ENCODE peak calls at places on chromosomes 11 and 22, in five cellular contexts. One of them, this sample, is unnamed.
A peak's percentile ranks its signal among the peaks of the same experiment; 100 is the strongest.

GRCh38 chr11:12769834-12770345 is 95.7 kb downstream of the TEAD1 start:
- DNase-seq in PC-3: peak; percentile 82
- DNase-seq in ovary: no peak
- DNase-seq in IMR-90: peak; percentile 75
- DNase-seq in cardiac muscle cell: peak; percentile 90
- DNase-seq in this sample: peak; percentile 34

GRCh38 chr11:65083834-65084597 is at the start of the genes CDCA5 and ZFPL1:
- DNase-seq in PC-3: peak; percentile 98
- DNase-seq in ovary: peak; percentile 96
- DNase-seq in IMR-90: peak; percentile 94
- DNase-seq in cardiac muscle cell: peak; percentile 97
- DNase-seq in this sample: peak; percentile 96

GRCh38 chr11:119540370-119541125 is 117.6 kb upstream of the THY1 start:
- DNase-seq in PC-3: no peak
- DNase-seq in ovary: no peak
- DNase-seq in IMR-90: no peak
- DNase-seq in cardiac muscle cell: no peak
- DNase-seq in this sample: no peak

GRCh38 chr22:36079041-36079440 is 50.4 kb upstream of the RBFOX2 start:
- DNase-seq in PC-3: no peak
- DNase-seq in ovary: no peak
- DNase-seq in IMR-90: no peak
- DNase-seq in cardiac muscle cell: no peak
- DNase-seq in this sample: no peak

GRCh38 chr22:43433904-43434600 is 22.2 kb downstream of the MPPED1 start:
- DNase-seq in PC-3: no peak
- DNase-seq in ovary: no peak
- DNase-seq in IMR-90: no peak
- DNase-seq in cardiac muscle cell: no peak
- DNase-seq in this sample: no peak

GRCh38 chr11:63916837-63917684 is at the start of gene RCOR2:
- DNase-seq in PC-3: peak; percentile 68
- DNase-seq in ovary: peak; percentile 87
- DNase-seq in IMR-90: peak; percentile 80
- DNase-seq in cardiac muscle cell: peak; percentile 95
- DNase-seq in this sample: peak; percentile 73

GRCh38 chr11:38315151-38315550 is 1717.1 kb upstream of the RAG2 start:
- DNase-seq in PC-3: peak; percentile 5
- DNase-seq in ovary: no peak
- DNase-seq in IMR-90: no peak
- DNase-seq in cardiac muscle cell: no peak
- DNase-seq in this sample: no peak

GRCh38 chr11:62556872-62557631 is 10.4 kb upstream of the AHNAK start:
- DNase-seq in PC-3: peak; percentile 55
- DNase-seq in ovary: no peak
- DNase-seq in IMR-90: peak; percentile 11
- DNase-seq in cardiac muscle cell: no peak
- DNase-seq in this sample: no peak

GRCh38 chr11:128598096-128598495 is 10.7 kb upstream of the ETS1 start:
- DNase-seq in PC-3: no peak
- DNase-seq in ovary: no peak
- DNase-seq in IMR-90: no peak
- DNase-seq in cardiac muscle cell: no peak
- DNase-seq in this sample: no peak

GRCh38 chr11:118168751-118169150 is 7.7 kb downstream of the SCN2B start:
- DNase-seq in PC-3: peak; percentile 31
- DNase-seq in ovary: no peak
- DNase-seq in IMR-90: no peak
- DNase-seq in cardiac muscle cell: no peak
- DNase-seq in this sample: no peak

GRCh38 chr11:95345243-95345642 is 114.2 kb upstream of the SESN3 start:
- DNase-seq in PC-3: no peak
- DNase-seq in ovary: no peak
- DNase-seq in IMR-90: no peak
- DNase-seq in cardiac muscle cell: no peak
- DNase-seq in this sample: no peak

GRCh38 chr11:61493832-61494231 is 14.7 kb upstream of the LRRC10B start:
- DNase-seq in PC-3: no peak
- DNase-seq in ovary: no peak
- DNase-seq in IMR-90: no peak
- DNase-seq in cardiac muscle cell: no peak
- DNase-seq in this sample: no peak

GRCh38 chr11:45209000-45209399 is 62.6 kb downstream of the PRDM11 start:
- DNase-seq in PC-3: no peak
- DNase-seq in ovary: peak; percentile 44
- DNase-seq in IMR-90: no peak
- DNase-seq in cardiac muscle cell: no peak
- DNase-seq in this sample: no peak

GRCh38 chr11:45211732-45212131 is 65.3 kb downstream of the PRDM11 start:
- DNase-seq in PC-3: no peak
- DNase-seq in ovary: no peak
- DNase-seq in IMR-90: no peak
- DNase-seq in cardiac muscle cell: no peak
- DNase-seq in this sample: no peak

GRCh38 chr11:45209480-45209879 is 63.0 kb downstream of the PRDM11 start:
- DNase-seq in PC-3: no peak
- DNase-seq in ovary: no peak
- DNase-seq in IMR-90: no peak
- DNase-seq in cardiac muscle cell: no peak
- DNase-seq in this sample: no peak

GRCh38 chr11:45210846-45211245 is 64.4 kb downstream of the PRDM11 start:
- DNase-seq in PC-3: no peak
- DNase-seq in ovary: peak; percentile 51
- DNase-seq in IMR-90: no peak
- DNase-seq in cardiac muscle cell: no peak
- DNase-seq in this sample: no peak

GRCh38 chr11:45209904-45210699 is 63.7 kb downstream of the PRDM11 start:
- DNase-seq in PC-3: no peak
- DNase-seq in ovary: peak; percentile 93
- DNase-seq in IMR-90: peak; percentile 21
- DNase-seq in cardiac muscle cell: peak; percentile 95
- DNase-seq in this sample: no peak
- H3K4me3 ChIP-seq in PC-3: no peak overlapping the region
- H3K4me3 ChIP-seq in ovary: peak overlapping the region; percentile 14
- H3K4me3 ChIP-seq in IMR-90: no peak overlapping the region
- H3K4me3 ChIP-seq in cardiac muscle cell: no peak overlapping the region
- H3K4me3 ChIP-seq in this sample: no peak overlapping the region

GRCh38 chr22:49010901-49011300 is 816.8 kb downstream of the BRD1 start:
- DNase-seq in PC-3: no peak
- DNase-seq in ovary: no peak
- DNase-seq in IMR-90: no peak
- DNase-seq in cardiac muscle cell: no peak
- DNase-seq in this sample: no peak
- H3K9me3 ChIP-seq in PC-3: no peaks in the 10 kb centered on the region
- H3K9me3 ChIP-seq in ovary: no peaks in the 10 kb centered on the region
- H3K9me3 ChIP-seq in IMR-90: peaks cover 63% of the 10 kb centered on the region
- H3K9me3 ChIP-seq in cardiac muscle cell: no peaks in the 10 kb centered on the region
- H3K9me3 ChIP-seq in this sample: no peaks in the 10 kb centered on the region

GRCh38 chr11:17548444-17548843 is 1.4 kb downstream of the OTOG start:
- DNase-seq in PC-3: no peak
- DNase-seq in ovary: no peak
- DNase-seq in IMR-90: no peak
- DNase-seq in cardiac muscle cell: no peak
- DNase-seq in this sample: no peak

GRCh38 chr11:17544181-17544622 is at the start of gene USH1C:
- DNase-seq in PC-3: no peak
- DNase-seq in ovary: no peak
- DNase-seq in IMR-90: no peak
- DNase-seq in cardiac muscle cell: no peak
- DNase-seq in this sample: peak; percentile 9

GRCh38 chr11:17547932-17548331 is 873 bp downstream of the OTOG start:
- DNase-seq in PC-3: no peak
- DNase-seq in ovary: no peak
- DNase-seq in IMR-90: no peak
- DNase-seq in cardiac muscle cell: no peak
- DNase-seq in this sample: no peak

GRCh38 chr11:17546240-17546639 is 819 bp upstream of the OTOG start:
- DNase-seq in PC-3: no peak
- DNase-seq in ovary: no peak
- DNase-seq in IMR-90: no peak
- DNase-seq in cardiac muscle cell: no peak
- DNase-seq in this sample: no peak

DNA sequence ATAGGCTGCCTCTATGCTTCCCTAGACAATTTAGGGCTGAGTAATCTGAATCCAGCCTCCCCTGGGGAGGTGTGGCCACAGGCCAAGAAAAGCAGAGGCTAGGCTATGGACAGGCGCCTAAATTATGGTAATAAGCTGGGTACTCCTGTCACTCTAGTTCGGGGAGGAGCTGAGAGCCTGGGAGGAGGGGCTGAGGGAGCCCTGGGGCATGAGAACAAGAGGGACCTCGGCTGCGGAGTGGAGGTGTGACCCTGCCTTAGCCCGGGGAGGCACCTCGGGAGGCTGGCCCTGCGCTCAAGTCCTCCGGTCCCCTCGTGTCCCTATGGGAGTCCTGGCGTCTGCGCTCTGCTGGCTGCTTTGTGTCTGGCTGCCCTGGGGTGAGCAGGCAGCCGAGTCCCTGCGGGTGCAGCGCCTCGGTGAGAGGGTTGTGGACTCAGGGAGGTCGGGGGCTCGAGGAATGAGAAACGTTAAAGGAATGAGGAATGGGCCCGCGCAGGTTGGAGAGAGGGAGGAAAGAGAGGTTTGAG is at the start of gene OTOG:
- DNase-seq in PC-3: peak; percentile 10
- DNase-seq in ovary: no peak
- DNase-seq in IMR-90: no peak
- DNase-seq in cardiac muscle cell: peak; percentile 37
- DNase-seq in this sample: peak; percentile 18
- H3K4me3 ChIP-seq in PC-3: no peak within 1 kb of the TSS
- H3K4me3 ChIP-seq in ovary: no peak within 1 kb of the TSS
- H3K4me3 ChIP-seq in IMR-90: no peak within 1 kb of the TSS
- H3K4me3 ChIP-seq in cardiac muscle cell: no peak within 1 kb of the TSS
- H3K4me3 ChIP-seq in this sample: no peak within 1 kb of the TSS

GRCh38 chr22:47298017-47298820 is 535.8 kb downstream of the TBC1D22A start:
- DNase-seq in PC-3: no peak
- DNase-seq in ovary: no peak
- DNase-seq in IMR-90: no peak
- DNase-seq in cardiac muscle cell: no peak
- DNase-seq in this sample: no peak

GRCh38 chr22:47300698-47301405 is 538.4 kb downstream of the TBC1D22A start:
- DNase-seq in PC-3: no peak
- DNase-seq in ovary: no peak
- DNase-seq in IMR-90: no peak
- DNase-seq in cardiac muscle cell: no peak
- DNase-seq in this sample: no peak

GRCh38 chr22:47301820-47302475 is 539.5 kb downstream of the TBC1D22A start:
- DNase-seq in PC-3: no peak
- DNase-seq in ovary: no peak
- DNase-seq in IMR-90: no peak
- DNase-seq in cardiac muscle cell: no peak
- DNase-seq in this sample: no peak

GRCh38 chr22:47299211-47299878 is 536.9 kb downstream of the TBC1D22A start:
- DNase-seq in PC-3: no peak
- DNase-seq in ovary: no peak
- DNase-seq in IMR-90: no peak
- DNase-seq in cardiac muscle cell: no peak
- DNase-seq in this sample: no peak

DNA sequence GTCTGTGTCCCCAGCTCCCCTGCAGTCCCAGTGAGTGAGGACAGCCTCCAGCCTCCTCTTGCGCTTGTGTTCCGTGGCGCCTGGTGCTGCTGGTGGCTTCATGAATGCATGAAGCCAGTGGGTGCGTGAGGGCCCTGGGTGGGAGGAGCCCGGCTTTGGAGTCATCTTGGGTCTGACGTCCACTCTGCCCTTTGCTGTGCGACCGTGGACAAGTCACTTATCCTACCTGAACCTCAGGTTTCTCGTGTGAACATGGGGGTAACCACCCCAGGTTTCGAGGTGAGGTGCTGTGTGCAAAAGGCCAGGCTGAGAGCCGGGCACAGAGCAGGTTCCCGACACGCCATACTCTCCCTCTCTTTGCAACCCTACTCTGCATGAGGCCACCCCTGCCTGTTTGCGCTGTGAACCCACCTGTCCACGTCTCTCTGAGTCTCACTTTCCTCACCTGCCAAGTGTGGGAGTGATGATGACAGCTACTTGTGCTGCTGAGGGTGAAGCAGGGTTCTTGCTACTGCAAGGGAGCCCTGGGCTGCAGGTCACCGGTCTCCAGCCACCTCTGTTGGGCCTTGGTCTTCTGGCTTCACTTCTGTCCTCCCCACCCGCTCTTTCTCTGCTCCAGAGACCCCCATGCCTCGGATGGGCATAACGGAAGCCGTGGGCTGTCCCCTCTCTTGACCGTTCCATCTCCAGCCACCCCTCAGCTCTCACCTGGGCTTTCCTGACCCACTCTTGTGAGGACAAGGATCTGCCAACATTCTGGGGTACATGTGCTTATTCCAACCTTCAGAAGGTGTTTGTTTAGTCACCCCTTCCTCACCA is 537.6 kb downstream of the TBC1D22A start:
- DNase-seq in PC-3: no peak
- DNase-seq in ovary: no peak
- DNase-seq in IMR-90: no peak
- DNase-seq in cardiac muscle cell: no peak
- DNase-seq in this sample: no peak
- H3K9me3 ChIP-seq in PC-3: no peaks in the 10 kb centered on the region
- H3K9me3 ChIP-seq in ovary: no peaks in the 10 kb centered on the region
- H3K9me3 ChIP-seq in IMR-90: peaks cover 7% of the 10 kb centered on the region
- H3K9me3 ChIP-seq in cardiac muscle cell: no peaks in the 10 kb centered on the region
- H3K9me3 ChIP-seq in this sample: no peaks in the 10 kb centered on the region

GRCh38 chr22:45842141-45842831 is 134.7 kb downstream of the WNT7B start:
- DNase-seq in PC-3: no peak
- DNase-seq in ovary: no peak
- DNase-seq in IMR-90: peak; percentile 77
- DNase-seq in cardiac muscle cell: peak; percentile 29
- DNase-seq in this sample: no peak
- H3K4me3 ChIP-seq in PC-3: no peak overlapping the region
- H3K4me3 ChIP-seq in ovary: no peak overlapping the region
- H3K4me3 ChIP-seq in IMR-90: no peak overlapping the region
- H3K4me3 ChIP-seq in cardiac muscle cell: no peak overlapping the region
- H3K4me3 ChIP-seq in this sample: no peak overlapping the region

DNA sequence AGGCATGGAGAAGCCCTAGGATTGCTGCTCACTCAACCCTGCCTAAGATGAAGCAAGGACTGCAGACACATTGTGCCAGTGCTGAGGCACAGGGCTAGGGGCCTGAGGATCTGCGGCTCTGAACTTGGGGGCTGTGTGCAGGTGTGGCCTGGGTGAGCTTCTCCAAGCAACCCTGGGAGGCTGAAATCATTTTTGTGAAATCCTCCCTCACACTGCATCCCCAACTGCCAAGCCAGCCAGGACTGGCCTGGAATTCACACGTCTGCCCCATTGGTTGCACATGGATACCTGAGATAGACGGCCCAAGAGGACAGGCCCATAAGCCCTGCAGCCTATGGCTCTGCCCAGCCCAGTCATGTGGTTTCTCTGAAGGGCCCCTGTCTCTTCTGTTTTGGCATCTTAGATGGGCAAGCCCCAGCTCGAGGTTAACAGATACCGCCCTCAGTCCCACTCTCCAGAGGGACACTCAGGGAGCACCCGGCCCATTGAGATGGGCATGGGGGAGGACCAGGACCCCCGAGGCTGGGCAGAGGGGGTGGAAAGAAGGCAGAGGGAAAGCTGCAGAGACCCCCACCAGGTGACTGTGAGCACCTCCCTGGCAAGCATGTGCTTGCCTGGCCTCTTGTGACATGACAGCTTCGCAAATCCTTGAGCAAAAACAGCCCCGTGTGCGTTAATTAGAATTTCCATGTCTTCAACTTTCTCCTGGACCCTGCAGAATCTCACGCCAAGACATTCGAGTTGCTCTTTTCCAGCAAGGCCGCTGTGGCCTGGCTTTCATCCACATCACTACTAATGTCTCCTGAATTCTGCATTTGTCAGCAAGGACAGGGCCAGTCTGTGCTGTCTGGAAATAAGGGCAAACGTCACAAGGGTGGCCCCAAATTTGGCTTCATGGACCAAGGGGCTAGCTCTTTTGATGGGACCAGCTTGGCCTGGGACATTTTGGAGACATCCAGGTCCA is 33.8 kb downstream of the KCNQ1OT1 start:
- DNase-seq in PC-3: no peak
- DNase-seq in ovary: no peak
- DNase-seq in IMR-90: no peak
- DNase-seq in cardiac muscle cell: peak; percentile 51
- DNase-seq in this sample: no peak
- H3K9me3 ChIP-seq in PC-3: no peaks in the 10 kb centered on the region
- H3K9me3 ChIP-seq in ovary: no peaks in the 10 kb centered on the region
- H3K9me3 ChIP-seq in IMR-90: peaks cover 24% of the 10 kb centered on the region
- H3K9me3 ChIP-seq in cardiac muscle cell: no peaks in the 10 kb centered on the region
- H3K9me3 ChIP-seq in this sample: no peaks in the 10 kb centered on the region